ENCODE peak calls at places on chromosomes 7 and 10, in five cellular contexts. One of them, this sample, is unnamed.

GRCh38 chr7:41633690-41634089 is 69.2 kb downstream of the INHBA start:
- DNase-seq in lower leg skin: no peak
- DNase-seq in left ventricle myocardium inferior: no peak
- DNase-seq in lower lobe of right lung: no peak
- DNase-seq in hepatocyte: no peak
- DNase-seq in this sample: no peak

GRCh38 chr7:151866028-151866427 is 10.9 kb downstream of the PRKAG2 start:
- DNase-seq in lower leg skin: no peak
- DNase-seq in left ventricle myocardium inferior: no peak
- DNase-seq in lower lobe of right lung: no peak
- DNase-seq in hepatocyte: no peak
- DNase-seq in this sample: no peak

GRCh38 chr10:96450514-96451207 is 63.1 kb downstream of the TLL2 start:
- DNase-seq in lower leg skin: peak
- DNase-seq in left ventricle myocardium inferior: no peak
- DNase-seq in lower lobe of right lung: no peak
- DNase-seq in hepatocyte: no peak
- DNase-seq in this sample: no peak

GRCh38 chr10:17067549-17068264 is 61.9 kb downstream of the CUBN start:
- DNase-seq in lower leg skin: no peak
- DNase-seq in left ventricle myocardium inferior: no peak
- DNase-seq in lower lobe of right lung: no peak
- DNase-seq in hepatocyte: no peak
- DNase-seq in this sample: no peak

GRCh38 chr10:7945469-7946187 is 108.9 kb upstream of the GATA3 start:
- DNase-seq in lower leg skin: no peak
- DNase-seq in left ventricle myocardium inferior: no peak
- DNase-seq in lower lobe of right lung: no peak
- DNase-seq in hepatocyte: no peak
- DNase-seq in this sample: no peak

GRCh38 chr10:113626809-113627370 is 37.0 kb downstream of the NRAP start:
- DNase-seq in lower leg skin: no peak
- DNase-seq in left ventricle myocardium inferior: no peak
- DNase-seq in lower lobe of right lung: no peak
- DNase-seq in hepatocyte: no peak
- DNase-seq in this sample: no peak

GRCh38 chr10:8392216-8392615 is 337.7 kb downstream of the GATA3 start:
- DNase-seq in lower leg skin: no peak
- DNase-seq in left ventricle myocardium inferior: no peak
- DNase-seq in lower lobe of right lung: no peak
- DNase-seq in hepatocyte: no peak
- DNase-seq in this sample: peak

GRCh38 chr10:133009218-133009954 is 67.0 kb upstream of the CFAP46 start:
- DNase-seq in lower leg skin: peak
- DNase-seq in left ventricle myocardium inferior: peak
- DNase-seq in lower lobe of right lung: peak
- DNase-seq in hepatocyte: peak
- DNase-seq in this sample: no peak

GRCh38 chr10:122264442-122264841 is 6.7 kb upstream of the BTBD16 start:
- DNase-seq in lower leg skin: no peak
- DNase-seq in left ventricle myocardium inferior: no peak
- DNase-seq in lower lobe of right lung: no peak
- DNase-seq in hepatocyte: peak
- DNase-seq in this sample: no peak

GRCh38 chr10:9228770-9229169 is 1174.3 kb downstream of the GATA3 start:
- DNase-seq in lower leg skin: no peak
- DNase-seq in left ventricle myocardium inferior: no peak
- DNase-seq in lower lobe of right lung: no peak
- DNase-seq in hepatocyte: no peak
- DNase-seq in this sample: no peak

GRCh38 chr7:103348452-103348851 is 1.0 kb downstream of the PSMC2 start:
- DNase-seq in lower leg skin: no peak
- DNase-seq in left ventricle myocardium inferior: no peak
- DNase-seq in lower lobe of right lung: no peak
- DNase-seq in hepatocyte: no peak
- DNase-seq in this sample: no peak

DNA sequence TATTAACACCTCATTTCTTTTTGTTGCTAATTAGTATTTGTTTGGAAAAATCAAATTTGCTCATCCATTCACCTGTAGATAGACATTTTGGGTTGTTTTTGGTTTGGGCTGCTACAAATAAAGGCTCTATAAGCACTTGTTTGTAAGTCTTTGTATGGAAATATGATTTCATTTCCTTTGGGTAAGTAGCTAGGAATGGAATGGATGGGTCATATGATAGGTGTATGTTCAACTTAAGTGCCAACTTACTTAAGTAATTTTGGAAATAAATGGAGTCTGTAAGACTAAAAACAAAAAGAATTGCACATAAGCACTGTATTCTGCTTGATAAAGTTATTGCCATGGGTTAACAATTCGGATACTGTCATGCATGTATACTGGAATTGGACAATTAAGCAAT is 157.7 kb upstream of the NAMPT start:
- DNase-seq in lower leg skin: no peak
- DNase-seq in left ventricle myocardium inferior: no peak
- DNase-seq in lower lobe of right lung: no peak
- DNase-seq in hepatocyte: no peak
- DNase-seq in this sample: no peak
- H3K4me3 ChIP-seq in lower leg skin: no peak
- H3K4me3 ChIP-seq in left ventricle myocardium inferior: no peak
- H3K4me3 ChIP-seq in lower lobe of right lung: no peak
- H3K4me3 ChIP-seq in hepatocyte: no peak
- H3K4me3 ChIP-seq in this sample: no peak

GRCh38 chr7:141884544-141885227 is 31.5 kb upstream of the OR9A4 start:
- DNase-seq in lower leg skin: no peak
- DNase-seq in left ventricle myocardium inferior: no peak
- DNase-seq in lower lobe of right lung: no peak
- DNase-seq in hepatocyte: no peak
- DNase-seq in this sample: no peak

GRCh38 chr7:141891338-141891737 is 24.9 kb upstream of the OR9A4 start:
- DNase-seq in lower leg skin: no peak
- DNase-seq in left ventricle myocardium inferior: no peak
- DNase-seq in lower lobe of right lung: no peak
- DNase-seq in hepatocyte: no peak
- DNase-seq in this sample: no peak

GRCh38 chr7:141889323-141889722 is 26.9 kb upstream of the OR9A4 start:
- DNase-seq in lower leg skin: no peak
- DNase-seq in left ventricle myocardium inferior: no peak
- DNase-seq in lower lobe of right lung: no peak
- DNase-seq in hepatocyte: no peak
- DNase-seq in this sample: no peak
- TF ChIP-seq CTCF in lower leg skin: no peak
- TF ChIP-seq CTCF in left ventricle myocardium inferior: no peak
- TF ChIP-seq CTCF in lower lobe of right lung: no peak
- TF ChIP-seq CTCF in hepatocyte: no peak
- TF ChIP-seq CTCF in this sample: no peak

DNA sequence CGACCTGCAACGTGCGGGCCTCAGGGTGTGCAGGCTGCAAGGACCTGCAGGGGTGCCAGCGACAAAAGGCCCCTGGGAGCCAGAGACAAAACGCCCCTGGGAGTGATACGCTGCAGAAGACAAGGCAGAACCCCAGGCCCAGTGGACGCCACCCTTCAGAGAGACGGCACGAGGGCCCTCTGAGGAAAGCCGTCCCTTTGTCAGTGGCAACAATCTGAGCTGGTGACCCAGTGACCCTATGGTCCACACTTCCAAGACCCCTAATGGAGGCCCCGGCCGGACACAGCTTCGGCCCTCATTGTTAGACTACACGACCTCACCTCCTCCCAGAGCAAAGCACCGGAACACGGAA is 205.0 kb upstream of the PPP2R2D start:
- DNase-seq in lower leg skin: no peak
- DNase-seq in left ventricle myocardium inferior: no peak
- DNase-seq in lower lobe of right lung: no peak
- DNase-seq in hepatocyte: no peak
- DNase-seq in this sample: no peak
- H3K4me3 ChIP-seq in lower leg skin: no peak
- H3K4me3 ChIP-seq in left ventricle myocardium inferior: no peak
- H3K4me3 ChIP-seq in lower lobe of right lung: no peak
- H3K4me3 ChIP-seq in hepatocyte: no peak
- H3K4me3 ChIP-seq in this sample: no peak

DNA sequence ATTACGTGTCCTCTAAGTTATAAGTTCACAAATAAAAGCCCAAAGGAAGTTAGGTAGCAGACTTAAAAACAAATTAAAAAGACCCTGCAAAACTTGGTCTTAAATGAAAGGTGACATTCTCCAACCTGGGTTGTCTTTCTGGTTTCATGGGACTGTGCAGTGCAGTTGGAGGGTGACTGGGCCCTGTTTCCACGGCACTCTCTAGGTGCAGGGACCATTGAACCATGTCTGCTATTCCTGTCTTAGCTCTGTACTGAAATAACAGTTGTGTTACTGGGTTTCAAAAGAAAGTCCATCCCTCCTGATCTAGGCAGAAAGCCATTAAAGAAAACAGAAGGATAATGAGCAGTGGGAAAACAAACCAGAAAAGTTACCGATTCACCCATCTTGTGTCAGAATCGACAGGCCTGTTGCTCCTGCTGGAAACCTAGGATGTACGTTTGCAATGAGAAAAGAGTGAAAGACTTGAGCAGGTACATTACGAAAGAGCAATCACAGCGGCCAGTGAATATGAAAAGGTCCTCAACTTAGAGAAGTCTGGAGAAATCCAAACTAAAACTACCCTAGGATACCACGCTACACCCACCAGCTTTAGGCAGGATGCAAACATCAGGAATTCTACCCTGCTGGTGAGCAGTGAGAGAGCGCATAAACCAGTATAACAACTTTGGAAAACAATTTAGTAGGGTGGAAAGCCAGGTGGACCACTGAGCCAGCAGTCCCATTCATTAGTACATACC is 24.5 kb downstream of the SPDYE6 start:
- DNase-seq in lower leg skin: no peak
- DNase-seq in left ventricle myocardium inferior: no peak
- DNase-seq in lower lobe of right lung: no peak
- DNase-seq in hepatocyte: no peak
- DNase-seq in this sample: no peak
- TF ChIP-seq CTCF in lower leg skin: no peak
- TF ChIP-seq CTCF in left ventricle myocardium inferior: no peak
- TF ChIP-seq CTCF in lower lobe of right lung: no peak
- TF ChIP-seq CTCF in hepatocyte: no peak
- TF ChIP-seq CTCF in this sample: no peak

GRCh38 chr10:110569120-110569519 is 1.6 kb downstream of the SMC3 start:
- DNase-seq in lower leg skin: no peak
- DNase-seq in left ventricle myocardium inferior: no peak
- DNase-seq in lower lobe of right lung: no peak
- DNase-seq in hepatocyte: no peak
- DNase-seq in this sample: no peak
- H3K4me3 ChIP-seq in lower leg skin: no peak
- H3K4me3 ChIP-seq in left ventricle myocardium inferior: peak
- H3K4me3 ChIP-seq in lower lobe of right lung: peak
- H3K4me3 ChIP-seq in hepatocyte: peak
- H3K4me3 ChIP-seq in this sample: no peak

DNA sequence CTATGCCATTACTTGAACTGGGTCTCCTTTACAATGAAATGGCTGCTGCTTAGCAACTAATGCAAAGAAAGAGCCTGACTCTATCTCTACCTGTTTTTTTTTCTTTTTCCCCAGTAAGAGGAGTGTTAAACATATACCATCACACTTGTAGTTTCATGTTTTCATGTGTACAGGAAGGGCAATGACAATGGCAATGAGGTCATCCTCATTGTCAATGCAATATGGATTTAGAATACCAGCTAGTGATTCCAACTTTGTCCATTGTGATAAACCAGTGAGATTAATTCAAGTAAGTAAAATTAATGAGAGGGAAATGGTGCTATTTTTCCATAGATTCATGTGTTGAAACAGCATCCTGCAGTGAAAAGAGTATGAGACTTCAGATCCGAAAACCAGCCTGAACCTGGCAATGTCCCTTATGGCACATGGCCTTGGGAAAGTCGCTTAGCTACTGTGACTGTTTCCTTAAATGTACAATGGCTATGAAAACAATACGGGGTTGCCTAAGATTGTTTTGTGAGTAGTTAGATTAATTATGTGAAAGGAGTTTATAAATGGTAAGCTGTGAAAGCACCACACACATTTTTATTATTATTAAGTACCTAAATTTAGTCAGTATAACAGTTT is 11.2 kb downstream of the DGKI start:
- DNase-seq in lower leg skin: no peak
- DNase-seq in left ventricle myocardium inferior: no peak
- DNase-seq in lower lobe of right lung: no peak
- DNase-seq in hepatocyte: no peak
- DNase-seq in this sample: no peak
- TF ChIP-seq CTCF in lower leg skin: no peak
- TF ChIP-seq CTCF in left ventricle myocardium inferior: no peak
- TF ChIP-seq CTCF in lower lobe of right lung: no peak
- TF ChIP-seq CTCF in hepatocyte: no peak
- TF ChIP-seq CTCF in this sample: no peak

DNA sequence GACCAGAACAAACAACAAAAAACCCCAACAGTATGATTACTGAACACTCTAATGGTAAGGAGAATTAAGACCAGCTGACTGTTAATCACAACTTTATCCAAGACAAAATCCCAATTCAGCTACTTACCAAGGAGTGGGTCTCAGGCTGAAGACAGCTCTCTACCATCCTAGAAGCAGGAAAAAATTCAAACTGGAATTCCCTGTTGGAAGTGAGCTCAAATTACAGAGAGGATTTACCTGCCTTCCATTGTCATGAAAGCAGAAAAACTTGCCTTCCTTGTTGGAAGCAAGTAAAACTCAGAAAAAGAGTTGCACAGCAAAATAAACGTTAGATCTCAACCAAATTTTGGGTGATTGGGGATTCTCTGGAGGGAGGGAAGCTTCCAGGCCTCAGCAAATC is 20.9 kb downstream of the SPAM1 start:
- DNase-seq in lower leg skin: no peak
- DNase-seq in left ventricle myocardium inferior: no peak
- DNase-seq in lower lobe of right lung: no peak
- DNase-seq in hepatocyte: no peak
- DNase-seq in this sample: no peak
- H3K4me3 ChIP-seq in lower leg skin: no peak
- H3K4me3 ChIP-seq in left ventricle myocardium inferior: no peak
- H3K4me3 ChIP-seq in lower lobe of right lung: no peak
- H3K4me3 ChIP-seq in hepatocyte: no peak
- H3K4me3 ChIP-seq in this sample: no peak

DNA sequence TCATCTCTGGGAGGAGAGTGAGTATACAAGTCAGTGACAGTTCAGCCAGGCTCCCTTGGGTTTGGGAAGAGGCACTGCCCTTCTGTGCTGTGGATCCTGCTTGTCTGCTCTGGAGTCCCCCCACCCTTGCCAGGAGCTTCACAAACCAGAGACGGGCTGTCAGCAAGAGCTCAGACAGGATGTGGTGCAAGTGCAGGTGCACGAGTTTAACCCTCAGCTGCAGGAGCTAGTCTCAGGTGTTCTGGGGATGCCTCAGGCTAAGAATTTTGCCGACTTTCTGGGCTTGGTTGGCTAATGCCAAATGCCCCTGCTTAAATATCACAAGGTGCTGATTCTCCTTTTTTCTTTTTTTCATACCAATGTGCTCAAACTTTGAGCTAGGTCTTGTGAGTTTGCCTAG is 22.3 kb downstream of the ZNF783 start:
- DNase-seq in lower leg skin: peak
- DNase-seq in left ventricle myocardium inferior: no peak
- DNase-seq in lower lobe of right lung: no peak
- DNase-seq in hepatocyte: no peak
- DNase-seq in this sample: no peak
- TF ChIP-seq CTCF in lower leg skin: no peak
- TF ChIP-seq CTCF in left ventricle myocardium inferior: no peak
- TF ChIP-seq CTCF in lower lobe of right lung: no peak
- TF ChIP-seq CTCF in hepatocyte: no peak
- TF ChIP-seq CTCF in this sample: no peak